ENCODE peak calls at places on chromosomes 6 and 20, in five cellular contexts. V is tibial nerve, Z is BJ, I is transverse colon, M is PC-9. W is an unnamed sample.

GRCh38 chr6:127243501-127243900 is 23.2 kb upstream of the RNF146 start:
- DNase-seq in V (no peak), Z (no peak), I (no peak), M (no peak), W (no peak)

GRCh38 chr20:62656919-62657635 is 14.8 kb downstream of the SLCO4A1 start:
- DNase-seq in V (no peak), Z (no peak), I (no peak), M (no peak), W (no peak)

GRCh38 chr6:81843302-81843701 is 90.8 kb upstream of the TENT5A start:
- DNase-seq in V (no peak), Z (no peak), I (no peak), M (no peak), W (no peak)

GRCh38 chr20:19001177-19001576 is 187.6 kb downstream of the SCP2D1 start:
- DNase-seq in V (no peak), Z (no peak), I (no peak), M (no peak), W (no peak)

GRCh38 chr20:38883081-38883980 is 42.9 kb upstream of the FAM83D start:
- DNase-seq in V (no peak), Z (no peak), I (no peak), M (no peak), W (no peak)

GRCh38 chr6:130293800-130294199 is 71.0 kb upstream of the SAMD3 start:
- DNase-seq in V (no peak), Z (no peak), I (peak; percentile 9), M (peak; percentile 15), W (peak; percentile 27)

GRCh38 chr6:112044856-112045255 is 9.0 kb upstream of the CCN6 start:
- DNase-seq in V (no peak), Z (peak; percentile 92), I (no peak), M (no peak), W (no peak)

GRCh38 chr20:50762435-50763201 is 31.2 kb downstream of the PARD6B start:
- DNase-seq in V (no peak), Z (no peak), I (peak; percentile 62), M (peak; percentile 50), W (no peak)

GRCh38 chr6:132482595-132482994 is 30.3 kb downstream of the STX7 start:
- DNase-seq in V (no peak), Z (no peak), I (no peak), M (no peak), W (no peak)

GRCh38 chr6:40725390-40725789 is 138.2 kb upstream of the LRFN2 start:
- DNase-seq in V (no peak), Z (no peak), I (no peak), M (no peak), W (no peak)

GRCh38 chr6:42140051-42140450 is 2.4 kb downstream of the C6orf132 start:
- DNase-seq in V (no peak), Z (no peak), I (peak; percentile 86), M (peak; percentile 66), W (no peak)

GRCh38 chr6:106553440-106553839 is 75.9 kb downstream of the RTN4IP1 start:
- DNase-seq in V (no peak), Z (no peak), I (no peak), M (no peak), W (no peak)

GRCh38 chr20:57708694-57709673 is 831 bp downstream of the PMEPA1 start:
- DNase-seq in V (no peak), Z (no peak), I (no peak), M (no peak), W (no peak)

GRCh38 chr20:54345301-54345724 is 130.1 kb upstream of the DOK5 start:
- DNase-seq in V (no peak), Z (peak; percentile 64), I (no peak), M (peak; percentile 15), W (no peak)

GRCh38 chr6:3347237-3347636 is 88.5 kb downstream of the PSMG4 start:
- DNase-seq in V (no peak), Z (no peak), I (no peak), M (no peak), W (no peak)

GRCh38 chr6:52534966-52535390 is 41.9 kb downstream of the TRAM2 start:
- DNase-seq in V (no peak), Z (no peak), I (no peak), M (no peak), W (no peak)

GRCh38 chr6:15709665-15710269 is 46.9 kb upstream of the DTNBP1 start:
- DNase-seq in V (no peak), Z (no peak), I (no peak), M (no peak), W (no peak)

GRCh38 chr6:134911532-134911931 is 38.4 kb downstream of the ALDH8A1 start:
- DNase-seq in V (no peak), Z (peak; percentile 27), I (no peak), M (peak; percentile 4), W (no peak)

GRCh38 chr6:102493485-102493884 is 1100.0 kb downstream of the GRIK2 start:
- DNase-seq in V (no peak), Z (no peak), I (no peak), M (no peak), W (no peak)

GRCh38 chr6:50847890-50848594 is 29.4 kb downstream of the TFAP2B start:
- DNase-seq in V (no peak), Z (no peak), I (no peak), M (no peak), W (no peak)

GRCh38 chr6:43639984-43640800 is 4.6 kb downstream of the MAD2L1BP start:
- DNase-seq in V (no peak), Z (no peak), I (no peak), M (no peak), W (no peak)

GRCh38 chr6:161890959-161891358 is 617.1 kb upstream of the AGPAT4 start:
- DNase-seq in V (no peak), Z (no peak), I (no peak), M (no peak), W (no peak)
- TF ChIP-seq CTCF in V (no peak), Z (no peak), I (no peak), M (no peak), W (no peak)

GRCh38 chr20:973785-974194 is 28.3 kb downstream of the RSPO4 start:
- DNase-seq in V (no peak), Z (peak; percentile 9), I (peak; percentile 12), M (peak; percentile 21), W (no peak)
- TF ChIP-seq CTCF in V (no peak), Z (peak; percentile 51), I (peak; percentile 23), M (peak; percentile 54), W (peak; percentile 37)

GRCh38 chr6:125910518-125910917 is 46.1 kb upstream of the HINT3 start:
- DNase-seq in V (no peak), Z (no peak), I (no peak), M (no peak), W (no peak)

GRCh38 chr6:125904871-125905270 is 51.7 kb upstream of the HINT3 start:
- DNase-seq in V (no peak), Z (no peak), I (no peak), M (no peak), W (no peak)

GRCh38 chr6:125906158-125906998 is 50.2 kb upstream of the HINT3 start:
- DNase-seq in V (peak; percentile 26), Z (no peak), I (peak; percentile 64), M (peak; percentile 11), W (no peak)
- TF ChIP-seq CTCF in V (peak; percentile 44), Z (peak; percentile 74), I (peak; percentile 61), M (peak; percentile 77), W (peak; percentile 36)

DNA sequence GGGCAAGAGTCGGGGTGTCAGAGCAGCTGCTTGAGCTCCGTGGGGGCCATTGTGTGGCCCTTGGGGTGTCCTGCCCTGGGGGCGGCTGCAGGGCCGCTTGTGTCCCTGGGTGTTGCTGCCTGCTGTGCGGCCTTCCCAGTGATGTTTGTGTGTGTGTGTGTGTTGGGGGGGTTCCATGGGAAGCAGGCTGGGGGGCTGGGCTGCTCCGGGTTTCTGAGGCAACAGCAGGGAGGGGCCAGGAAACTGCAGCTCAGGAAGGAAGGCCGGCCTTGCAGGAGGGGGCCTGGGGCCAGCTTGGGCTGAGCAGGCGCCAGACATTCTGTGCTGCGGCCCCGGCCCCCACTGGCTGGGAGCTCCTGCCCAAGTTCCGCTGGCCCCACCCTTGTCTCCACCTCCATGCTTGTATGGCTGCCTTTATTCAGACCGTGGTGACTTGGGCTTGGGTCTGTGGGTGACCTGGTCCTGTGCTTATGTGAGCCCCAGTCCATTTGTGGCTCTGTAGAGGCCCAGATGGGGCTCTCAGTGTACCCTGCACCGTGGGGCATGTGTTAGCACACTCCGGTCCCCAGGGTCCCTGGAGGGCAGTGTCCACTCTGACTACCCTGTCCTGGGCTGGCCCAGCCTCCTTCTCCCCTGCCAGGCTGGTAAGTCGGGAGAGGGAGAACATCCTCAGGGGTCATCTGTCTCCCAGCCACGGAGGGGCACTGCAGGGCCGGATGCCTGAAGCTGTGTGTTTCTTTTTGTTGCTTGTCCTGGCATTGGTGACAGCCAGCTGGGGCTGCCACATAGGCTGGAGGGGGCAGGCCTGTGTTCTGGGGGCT is 4.6 kb upstream of the SOX18 start:
- DNase-seq in V (no peak), Z (no peak), I (no peak), M (peak; percentile 33), W (no peak)
- TF ChIP-seq CTCF in V (no peak), Z (peak; percentile 15), I (no peak), M (peak; percentile 33), W (peak; percentile 15)

GRCh38 chr20:577167-577791 is 32.8 kb downstream of the TCF15 start:
- DNase-seq in V (no peak), Z (no peak), I (no peak), M (no peak), W (no peak)
- TF ChIP-seq CTCF in V (no peak), Z (peak; percentile 26), I (no peak), M (peak; percentile 52), W (peak; percentile 19)

GRCh38 chr20:5118220-5119142 is 1.3 kb downstream of the PCNA start:
- DNase-seq in V (no peak), Z (no peak), I (no peak), M (no peak), W (no peak)

GRCh38 chr20:5120189-5120484 is 379 bp upstream of the PCNA start:
- DNase-seq in V (no peak), Z (no peak), I (no peak), M (no peak), W (no peak)

GRCh38 chr20:5116875-5117274 is 2.9 kb downstream of the PCNA start:
- DNase-seq in V (no peak), Z (no peak), I (no peak), M (no peak), W (no peak)

GRCh38 chr20:5119435-5120188 is at the start of gene PCNA:
- DNase-seq in V (peak; percentile 95), Z (peak; percentile 88), I (peak; percentile 98), M (peak; percentile 97), W (peak; percentile 76)

GRCh38 chr20:5119143-5119434 is 669 bp downstream of the PCNA start:
- DNase-seq in V (no peak), Z (no peak), I (no peak), M (no peak), W (no peak)
- TF ChIP-seq CTCF in V (no peak), Z (no peak), I (no peak), M (no peak), W (no peak)